ENCODE peak calls at places on chromosomes 11 and 22, in ten cellular contexts. O, R, Q, L, M, C, J, V, P and W are unnamed samples.

GRCh38 chr11:57900315-57900714 is 123.4 kb upstream of the OR9Q1 start:
- DNase-seq in O (no peak), R (no peak), Q (no peak), L (no peak), M (no peak), C (no peak), J (no peak), V (no peak), P (no peak), W (no peak)

GRCh38 chr22:48742556-48743343 is 1084.9 kb downstream of the BRD1 start:
- DNase-seq in O (no peak), R (no peak), Q (no peak), L (no peak), M (no peak), C (peak; percentile 51), J (peak; percentile 22), V (no peak), P (no peak), W (peak; percentile 74)

GRCh38 chr11:78365381-78365792 is 52.2 kb downstream of the GAB2 start:
- DNase-seq in O (no peak), R (no peak), Q (no peak), L (no peak), M (no peak), C (no peak), J (peak; percentile 61), V (no peak), P (no peak), W (no peak)

GRCh38 chr11:28529046-28529445 is 420.9 kb downstream of the METTL15 start:
- DNase-seq in O (no peak), R (no peak), Q (no peak), L (peak; percentile 86), M (no peak), C (no peak), J (no peak), V (no peak), P (no peak), W (no peak)

GRCh38 chr22:49111085-49111484 is 716.6 kb downstream of the BRD1 start:
- DNase-seq in O (no peak), R (no peak), Q (no peak), L (no peak), M (no peak), C (no peak), J (no peak), V (no peak), P (no peak), W (peak; percentile 68)

GRCh38 chr11:65554842-65555395 is 3.2 kb downstream of the LTBP3 start:
- DNase-seq in O (no peak), R (no peak), Q (no peak), L (no peak), M (no peak), C (no peak), J (no peak), V (no peak), P (no peak), W (no peak)

GRCh38 chr11:29669336-29669735 is 347.5 kb downstream of the KCNA4 start:
- DNase-seq in O (no peak), R (no peak), Q (no peak), L (no peak), M (no peak), C (no peak), J (no peak), V (no peak), P (no peak), W (no peak)

GRCh38 chr11:105398636-105399035 is 211.2 kb upstream of the GRIA4 start:
- DNase-seq in O (no peak), R (no peak), Q (no peak), L (no peak), M (no peak), C (no peak), J (no peak), V (no peak), P (no peak), W (no peak)

GRCh38 chr11:34565417-34566208 is 52.0 kb upstream of the ELF5 start:
- DNase-seq in O (peak; percentile 62), R (no peak), Q (peak; percentile 37), L (no peak), M (no peak), C (no peak), J (no peak), V (no peak), P (no peak), W (no peak)

GRCh38 chr11:94597896-94598295 is 30.7 kb downstream of the PIWIL4 start:
- DNase-seq in O (no peak), R (peak; percentile 8), Q (no peak), L (peak; percentile 17), M (no peak), C (no peak), J (peak; percentile 45), V (peak; percentile 39), P (no peak), W (no peak)

GRCh38 chr11:131796541-131796940 is 426.1 kb downstream of the NTM start:
- DNase-seq in O (no peak), R (no peak), Q (no peak), L (no peak), M (no peak), C (no peak), J (no peak), V (no peak), P (no peak), W (no peak)

GRCh38 chr22:30036656-30037055 is 43.6 kb upstream of the HORMAD2 start:
- DNase-seq in O (peak; percentile 35), R (no peak), Q (no peak), L (peak; percentile 28), M (no peak), C (no peak), J (no peak), V (no peak), P (no peak), W (peak; percentile 65)

GRCh38 chr11:15805726-15806125 is 550.6 kb downstream of the SOX6 start:
- DNase-seq in O (no peak), R (no peak), Q (no peak), L (no peak), M (no peak), C (no peak), J (no peak), V (no peak), P (no peak), W (no peak)

GRCh38 chr11:8168485-8169257 is at the start of gene RIC3:
- DNase-seq in O (no peak), R (no peak), Q (no peak), L (no peak), M (peak; percentile 46), C (peak; percentile 66), J (peak; percentile 33), V (peak; percentile 36), P (peak; percentile 17), W (peak; percentile 81)

DNA sequence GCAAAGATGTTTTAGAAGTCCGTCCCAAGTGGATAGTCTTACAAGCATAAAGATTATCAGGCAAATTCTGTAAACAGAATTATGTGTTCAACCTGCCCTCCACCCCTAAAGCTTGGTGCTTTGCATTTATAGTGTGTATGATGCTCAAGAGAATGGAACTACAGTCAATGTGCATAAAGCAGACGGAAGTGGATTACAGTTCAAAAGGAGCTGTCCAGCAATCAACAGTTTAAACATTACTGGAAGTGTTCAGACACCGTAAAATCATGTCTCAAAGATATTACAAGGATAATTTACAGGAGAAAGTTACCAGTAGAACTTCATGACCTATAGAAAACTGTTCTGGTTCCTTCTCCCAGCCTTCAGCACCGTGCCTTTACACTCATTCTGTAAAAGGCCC is 1.0 kb downstream of the RIC3 start:
- DNase-seq in O (no peak), R (no peak), Q (peak; percentile 3), L (peak; percentile 11), M (no peak), C (no peak), J (no peak), V (no peak), P (no peak), W (no peak)
- H3K4me3 ChIP-seq in O (no peak overlapping the region), R (peak overlapping the region; percentile 56), Q (no peak overlapping the region), L (no peak overlapping the region), M (peak overlapping the region; percentile 66), C (no peak overlapping the region), J (peak overlapping the region; percentile 53), V (no peak overlapping the region), P (peak overlapping the region; percentile 70), W (no peak overlapping the region)

DNA sequence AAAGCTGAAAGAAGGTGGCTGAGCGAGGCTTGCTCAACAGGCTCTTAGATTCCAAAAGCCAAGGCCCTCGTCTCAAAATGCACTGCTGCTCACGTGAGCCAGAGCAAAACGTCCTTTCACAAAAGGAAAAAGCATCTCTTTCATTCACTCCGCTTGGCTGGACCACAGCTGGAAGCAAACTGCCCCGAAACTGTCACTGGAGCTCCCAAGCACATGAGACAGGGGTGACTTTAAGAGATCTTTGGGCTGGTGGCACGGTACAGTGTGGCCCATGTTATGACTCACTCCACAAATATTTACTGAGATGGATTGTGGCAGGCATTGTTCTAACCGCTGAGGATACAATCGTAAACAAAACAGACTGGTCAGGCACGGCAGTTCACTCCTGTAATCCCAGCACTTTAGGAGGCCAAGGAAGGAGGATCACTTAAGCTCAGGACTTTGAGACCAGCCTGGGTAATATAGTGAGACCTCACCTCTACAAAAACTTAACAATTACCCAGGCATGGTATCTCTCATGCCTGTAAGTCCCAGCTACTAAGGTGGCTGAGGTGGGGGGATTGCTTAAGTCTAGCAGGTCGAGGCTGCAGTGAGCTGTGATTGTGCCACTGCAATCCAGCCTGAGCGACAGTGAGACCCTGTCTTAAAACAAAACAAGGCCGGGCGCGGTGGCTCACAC is 3.6 kb downstream of the PLA2G6 start:
- DNase-seq in O (peak; percentile 22), R (peak; percentile 64), Q (peak; percentile 50), L (peak; percentile 89), M (peak; percentile 56), C (peak; percentile 76), J (peak; percentile 45), V (peak; percentile 50), P (peak; percentile 38), W (peak; percentile 80)
- TF ChIP-seq POLR2A in O (no peak), R (no peak), Q (no peak), L (no peak), M (no peak), C (no peak), J (no peak), V (no peak), P (no peak), W (no peak)

DNA sequence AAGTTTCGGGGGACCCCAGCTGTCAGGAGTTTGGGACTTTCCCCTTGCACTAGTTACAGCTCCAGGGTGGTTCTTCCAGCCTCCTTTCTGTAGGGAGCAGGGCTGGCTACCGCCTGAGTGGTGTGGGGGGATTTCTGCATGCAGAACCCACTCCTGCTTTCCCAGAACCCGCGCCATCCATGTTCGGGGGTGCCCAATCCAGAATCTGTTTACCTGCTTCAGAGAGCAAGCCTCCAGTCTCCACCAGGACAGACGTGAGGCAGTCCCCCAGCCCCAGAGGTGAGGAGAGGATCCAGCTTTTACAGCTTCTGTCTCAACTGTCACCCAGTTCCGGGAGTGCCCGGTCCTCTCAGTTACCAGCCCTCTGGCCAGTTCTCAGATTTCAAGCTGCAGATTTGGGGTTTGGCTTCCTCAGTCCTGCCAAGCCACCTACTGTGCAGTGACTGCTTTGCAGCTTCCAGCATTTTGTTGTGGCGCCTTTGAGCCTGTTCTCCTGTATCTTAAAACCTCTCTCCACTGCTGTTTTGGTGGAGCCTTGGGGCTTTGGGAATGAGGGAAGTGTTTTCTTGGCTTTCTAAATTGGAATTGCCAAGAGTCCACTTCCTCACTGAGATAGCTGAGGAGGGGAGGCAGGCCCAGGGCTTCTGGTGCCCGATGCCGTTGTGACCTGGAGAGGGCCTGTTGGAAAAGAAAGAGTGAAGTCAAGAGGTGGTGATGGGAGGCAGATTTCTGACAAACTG is 513.2 kb downstream of the TBC1D22A start:
- DNase-seq in O (no peak), R (no peak), Q (peak; percentile 19), L (no peak), M (no peak), C (peak; percentile 34), J (no peak), V (no peak), P (no peak), W (no peak)
- TF ChIP-seq CTCF in O (peak; percentile 11), R (no peak), Q (peak; percentile 13), L (no peak), M (no peak), C (no peak), J (no peak), V (no peak), P (no peak), W (no peak)

GRCh38 chr22:35838849-35839646 is 121.4 kb downstream of the APOL5 start:
- DNase-seq in O (no peak), R (peak; percentile 57), Q (peak; percentile 38), L (peak; percentile 82), M (no peak), C (no peak), J (no peak), V (peak; percentile 68), P (peak; percentile 78), W (no peak)
- H3K4me3 ChIP-seq in O (no peak overlapping the region), R (peak overlapping the region; percentile 47), Q (no peak overlapping the region), L (peak overlapping the region; percentile 77), M (peak overlapping the region; percentile 51), C (no peak overlapping the region), J (peak overlapping the region; percentile 48), V (peak overlapping the region; percentile 49), P (peak overlapping the region; percentile 49), W (no peak overlapping the region)